ENCODE peak calls at places on chromosomes 1 and 21, in nine cellular contexts. S is T-helper 9 cell; J is naive B cell; B is naive thymus-derived CD8-positive, alpha-beta T cell; H is GM04504; C is tibial artery; M is stromal cell of bone marrow; V is A172; T is cardiac fibroblast. W is an unnamed sample.

GRCh38 chr21:27475363-27475955 is 508.6 kb upstream of the ADAMTS5 start:
- DNase-seq in S (no peak), J (no peak), B (no peak), H (no peak), C (no peak), M (no peak), V (no peak), T (no peak), W (no peak)

GRCh38 chr1:235883261-235883927 is 16.7 kb upstream of the LYST start:
- DNase-seq in S (no peak), J (no peak), B (no peak), H (peak; percentile 98), C (peak; percentile 95), M (peak; percentile 99), V (peak; percentile 97), T (peak; percentile 93), W (peak; percentile 96)

GRCh38 chr1:53580009-53580400 is 120.8 kb downstream of the DMRTB1 start:
- DNase-seq in S (no peak), J (no peak), B (no peak), H (no peak), C (no peak), M (no peak), V (no peak), T (no peak), W (peak; percentile 12)

GRCh38 chr1:196361112-196361714 is 247.0 kb downstream of the KCNT2 start:
- DNase-seq in S (no peak), J (no peak), B (no peak), H (no peak), C (no peak), M (peak; percentile 0), V (peak; percentile 42), T (peak; percentile 11), W (no peak)

GRCh38 chr1:24009406-24009805 is 29.3 kb upstream of the SRSF10 start:
- DNase-seq in S (no peak), J (no peak), B (no peak), H (no peak), C (no peak), M (no peak), V (peak; percentile 78), T (no peak), W (no peak)

GRCh38 chr21:21101911-21102310 is 103.7 kb downstream of the NCAM2 start:
- DNase-seq in S (no peak), J (no peak), B (no peak), H (no peak), C (no peak), M (peak; percentile 6), V (peak; percentile 1), T (peak; percentile 60), W (no peak)

GRCh38 chr1:174040387-174040786 is 18.2 kb upstream of the RC3H1 start:
- DNase-seq in S (no peak), J (no peak), B (no peak), H (no peak), C (no peak), M (peak; percentile 77), V (peak; percentile 85), T (peak; percentile 57), W (no peak)

GRCh38 chr1:228085287-228085926 is 2.9 kb downstream of the ARF1 start:
- DNase-seq in S (no peak), J (no peak), B (no peak), H (peak; percentile 64), C (no peak), M (peak; percentile 58), V (peak; percentile 62), T (peak; percentile 90), W (no peak)

GRCh38 chr1:208240698-208241355 is 3.4 kb downstream of the PLXNA2 start:
- DNase-seq in S (no peak), J (no peak), B (no peak), H (no peak), C (no peak), M (no peak), V (no peak), T (no peak), W (no peak)

GRCh38 chr1:32816676-32817158 is 441 bp downstream of the YARS1 start:
- DNase-seq in S (no peak), J (no peak), B (no peak), H (no peak), C (peak; percentile 22), M (no peak), V (peak; percentile 11), T (peak; percentile 42), W (no peak)

GRCh38 chr1:54894271-54894670 is 7.3 kb upstream of the DHCR24 start:
- DNase-seq in S (no peak), J (no peak), B (no peak), H (no peak), C (no peak), M (no peak), V (no peak), T (no peak), W (no peak)

GRCh38 chr21:42678118-42678430 is 24.7 kb downstream of the PDE9A start:
- DNase-seq in S (no peak), J (no peak), B (no peak), H (no peak), C (no peak), M (no peak), V (no peak), T (no peak), W (no peak)

GRCh38 chr21:33843216-33843615 is 72.4 kb downstream of the ATP5PO start:
- DNase-seq in S (no peak), J (no peak), B (no peak), H (no peak), C (peak; percentile 73), M (no peak), V (no peak), T (peak; percentile 19), W (peak; percentile 64)

GRCh38 chr1:115373305-115373704 is 35.3 kb upstream of the NGF start:
- DNase-seq in S (no peak), J (no peak), B (no peak), H (peak; percentile 82), C (no peak), M (peak; percentile 85), V (peak; percentile 53), T (peak; percentile 43), W (no peak)

GRCh38 chr1:53063744-53064515 is 1.9 kb downstream of the PODN start:
- DNase-seq in S (no peak), J (no peak), B (no peak), H (no peak), C (peak; percentile 17), M (no peak), V (no peak), T (no peak), W (no peak)

GRCh38 chr1:243409284-243409683 is 153.4 kb downstream of the SDCCAG8 start:
- DNase-seq in S (no peak), J (no peak), B (no peak), H (no peak), C (no peak), M (no peak), V (no peak), T (no peak), W (no peak)

GRCh38 chr1:164611754-164612642 is 53.0 kb downstream of the PBX1 start:
- DNase-seq in S (no peak), J (no peak), B (no peak), H (no peak), C (peak; percentile 43), M (no peak), V (peak; percentile 89), T (peak; percentile 68), W (no peak)

GRCh38 chr1:50080904-50081586 is 27.7 kb upstream of the ELAVL4 start:
- DNase-seq in S (no peak), J (no peak), B (no peak), H (no peak), C (no peak), M (no peak), V (no peak), T (no peak), W (no peak)

GRCh38 chr1:223422911-223423310 is 29.7 kb downstream of the CCDC185 start:
- DNase-seq in S (no peak), J (no peak), B (no peak), H (no peak), C (no peak), M (no peak), V (no peak), T (no peak), W (no peak)

GRCh38 chr1:92340154-92340553 is 41.3 kb downstream of the RPAP2 start:
- DNase-seq in S (no peak), J (no peak), B (no peak), H (no peak), C (no peak), M (no peak), V (no peak), T (no peak), W (no peak)

GRCh38 chr1:221783437-221783836 is 41.5 kb upstream of the DUSP10 start:
- DNase-seq in S (no peak), J (no peak), B (peak; percentile 64), H (no peak), C (no peak), M (no peak), V (no peak), T (no peak), W (no peak)

GRCh38 chr1:150813028-150813707 is 5.1 kb upstream of the CTSK start:
- DNase-seq in S (no peak), J (no peak), B (no peak), H (peak; percentile 35), C (peak; percentile 66), M (peak; percentile 44), V (peak; percentile 64), T (peak; percentile 81), W (peak; percentile 83)

GRCh38 chr21:38793926-38794713 is 11.6 kb upstream of the ETS2 start:
- DNase-seq in S (no peak), J (no peak), B (no peak), H (no peak), C (no peak), M (no peak), V (no peak), T (no peak), W (no peak)

GRCh38 chr1:155034318-155035208 is 939 bp downstream of the DCST1 start:
- DNase-seq in S (no peak), J (no peak), B (no peak), H (no peak), C (no peak), M (no peak), V (no peak), T (no peak), W (no peak)

GRCh38 chr1:104706631-104707147 is 957.0 kb downstream of the AMY1C start:
- DNase-seq in S (no peak), J (no peak), B (no peak), H (peak; percentile 3), C (no peak), M (peak; percentile 4), V (peak; percentile 85), T (no peak), W (no peak)

GRCh38 chr1:234925440-234926251 is 203.0 kb downstream of the TOMM20 start:
- DNase-seq in S (no peak), J (no peak), B (no peak), H (peak; percentile 98), C (no peak), M (peak; percentile 97), V (peak; percentile 100), T (peak; percentile 97), W (peak; percentile 47)

GRCh38 chr1:64564891-64565290 is 95.0 kb downstream of the CACHD1 start:
- DNase-seq in S (no peak), J (no peak), B (no peak), H (no peak), C (no peak), M (no peak), V (no peak), T (no peak), W (no peak)

GRCh38 chr1:166174108-166174507 is 7.3 kb upstream of the FAM78B start:
- DNase-seq in S (no peak), J (no peak), B (no peak), H (no peak), C (no peak), M (no peak), V (peak; percentile 23), T (no peak), W (no peak)

GRCh38 chr1:3375256-3375655 is 79.2 kb upstream of the ARHGEF16 start:
- DNase-seq in S (no peak), J (no peak), B (no peak), H (no peak), C (no peak), M (no peak), V (peak; percentile 5), T (no peak), W (no peak)

GRCh38 chr1:94599090-94599813 is 57.7 kb upstream of the F3 start:
- DNase-seq in S (no peak), J (no peak), B (no peak), H (no peak), C (peak; percentile 36), M (no peak), V (no peak), T (no peak), W (peak; percentile 63)

GRCh38 chr21:30102881-30103280 is 63.7 kb downstream of the CLDN17 start:
- DNase-seq in S (no peak), J (no peak), B (no peak), H (no peak), C (no peak), M (no peak), V (no peak), T (no peak), W (no peak)